ENCODE peak calls at places on chromosomes 16 and 17, in four cellular contexts. One of them, this sample, is unnamed.

GRCh38 chr16:56943761-56944375 is 11.9 kb downstream of the HERPUD1 start:
- DNase-seq in GM12891: no peak
- DNase-seq in erythroblast: no peak
- DNase-seq in HCT116: no peak
- DNase-seq in this sample: no peak

GRCh38 chr16:59330030-59330670 is 596.0 kb upstream of the GOT2 start:
- DNase-seq in GM12891: no peak
- DNase-seq in erythroblast: no peak
- DNase-seq in HCT116: no peak
- DNase-seq in this sample: no peak

GRCh38 chr17:18246880-18247612 is 11.5 kb downstream of the FLII start:
- DNase-seq in GM12891: peak
- DNase-seq in erythroblast: peak
- DNase-seq in HCT116: no peak
- DNase-seq in this sample: peak

GRCh38 chr16:10938321-10938720 is 3.9 kb downstream of the DEXI start:
- DNase-seq in GM12891: no peak
- DNase-seq in erythroblast: no peak
- DNase-seq in HCT116: no peak
- DNase-seq in this sample: no peak

GRCh38 chr17:46169913-46170312 is 23.3 kb downstream of the KANSL1 start:
- DNase-seq in GM12891: no peak
- DNase-seq in erythroblast: no peak
- DNase-seq in HCT116: no peak
- DNase-seq in this sample: no peak

GRCh38 chr16:72927199-72928088 is 120.5 kb downstream of the ZFHX3 start:
- DNase-seq in GM12891: no peak
- DNase-seq in erythroblast: no peak
- DNase-seq in HCT116: no peak
- DNase-seq in this sample: no peak

GRCh38 chr17:13273744-13274295 is 256.0 kb upstream of the ELAC2 start:
- DNase-seq in GM12891: no peak
- DNase-seq in erythroblast: no peak
- DNase-seq in HCT116: no peak
- DNase-seq in this sample: no peak

GRCh38 chr16:70746040-70746707 is 54.8 kb downstream of the VAC14 start:
- DNase-seq in GM12891: no peak
- DNase-seq in erythroblast: peak
- DNase-seq in HCT116: peak
- DNase-seq in this sample: peak

GRCh38 chr17:35973333-35974260 is 7.7 kb downstream of the CCL16 start:
- DNase-seq in GM12891: no peak
- DNase-seq in erythroblast: no peak
- DNase-seq in HCT116: no peak
- DNase-seq in this sample: no peak

GRCh38 chr17:9408381-9408780 is 167.2 kb downstream of the STX8 start:
- DNase-seq in GM12891: no peak
- DNase-seq in erythroblast: no peak
- DNase-seq in HCT116: no peak
- DNase-seq in this sample: no peak

GRCh38 chr17:11487469-11487868 is 110.8 kb upstream of the DNAH9 start:
- DNase-seq in GM12891: no peak
- DNase-seq in erythroblast: no peak
- DNase-seq in HCT116: no peak
- DNase-seq in this sample: no peak

GRCh38 chr17:2921443-2921842 is 125.2 kb downstream of the RAP1GAP2 start:
- DNase-seq in GM12891: no peak
- DNase-seq in erythroblast: no peak
- DNase-seq in HCT116: no peak
- DNase-seq in this sample: no peak

GRCh38 chr17:31002047-31002446 is 31.2 kb downstream of the RNF135 start:
- DNase-seq in GM12891: no peak
- DNase-seq in erythroblast: no peak
- DNase-seq in HCT116: no peak
- DNase-seq in this sample: no peak

GRCh38 chr16:50372611-50373344 is 4.0 kb upstream of the BRD7 start:
- DNase-seq in GM12891: no peak
- DNase-seq in erythroblast: no peak
- DNase-seq in HCT116: no peak
- DNase-seq in this sample: peak

GRCh38 chr16:1895949-1896675 is 22.1 kb downstream of the HS3ST6 start:
- DNase-seq in GM12891: no peak
- DNase-seq in erythroblast: no peak
- DNase-seq in HCT116: no peak
- DNase-seq in this sample: no peak

GRCh38 chr16:81220369-81220768 is 18.1 kb upstream of the BCO1 start:
- DNase-seq in GM12891: no peak
- DNase-seq in erythroblast: peak
- DNase-seq in HCT116: no peak
- DNase-seq in this sample: no peak

GRCh38 chr17:57422574-57423164 is 166.3 kb downstream of the MSI2 start:
- DNase-seq in GM12891: no peak
- DNase-seq in erythroblast: no peak
- DNase-seq in HCT116: peak
- DNase-seq in this sample: peak

GRCh38 chr16:66832661-66833305 is 2.0 kb upstream of the NAE1 start:
- DNase-seq in GM12891: no peak
- DNase-seq in erythroblast: no peak
- DNase-seq in HCT116: no peak
- DNase-seq in this sample: no peak

GRCh38 chr16:49701867-49702494 is 153.9 kb downstream of the ZNF423 start:
- DNase-seq in GM12891: no peak
- DNase-seq in erythroblast: no peak
- DNase-seq in HCT116: no peak
- DNase-seq in this sample: no peak

DNA sequence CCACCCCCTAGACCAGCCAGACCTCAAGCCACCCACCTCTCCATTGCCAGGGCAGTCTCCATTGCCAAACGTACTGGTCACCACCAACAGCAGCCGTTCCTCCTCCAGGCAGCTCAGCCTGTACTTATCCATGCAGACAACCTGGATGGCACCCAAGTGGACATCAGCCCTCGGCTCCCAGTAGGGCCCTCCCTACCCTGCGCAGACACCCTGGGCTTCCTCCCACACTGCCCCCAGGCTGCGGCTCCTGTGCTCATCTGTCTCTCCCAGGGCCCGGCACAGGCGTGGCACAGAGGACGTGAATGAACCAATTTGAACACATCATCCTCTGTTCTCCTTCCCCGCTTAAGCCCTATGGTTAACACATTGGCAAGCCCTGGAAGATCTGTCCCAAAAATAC is 29.5 kb downstream of the NOS2 start:
- DNase-seq in GM12891: no peak
- DNase-seq in erythroblast: no peak
- DNase-seq in HCT116: no peak
- DNase-seq in this sample: no peak
- TF ChIP-seq POLR2A in GM12891: no peak
- TF ChIP-seq POLR2A in erythroblast: no peak
- TF ChIP-seq POLR2A in HCT116: no peak
- TF ChIP-seq POLR2A in this sample: no peak

DNA sequence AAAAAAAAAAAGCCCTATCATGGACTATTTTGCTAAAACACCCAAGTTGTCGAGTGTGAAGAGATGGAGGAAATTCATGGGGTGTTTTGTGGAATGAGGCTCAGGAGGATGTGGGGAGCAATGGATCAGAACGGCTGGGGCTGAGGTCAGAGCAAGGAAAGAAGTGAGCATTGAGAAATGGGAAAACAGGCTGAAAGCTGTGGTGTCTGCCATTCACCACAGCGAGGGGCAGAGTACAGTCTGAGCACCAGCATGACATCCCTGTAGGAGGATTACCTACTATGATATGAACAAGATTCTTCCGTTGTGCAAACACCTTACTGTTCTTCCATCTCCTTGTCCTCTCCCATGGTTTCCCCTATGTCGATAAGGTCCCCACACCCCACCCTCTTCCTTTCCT is 193.1 kb downstream of the TMEM114 start:
- DNase-seq in GM12891: no peak
- DNase-seq in erythroblast: no peak
- DNase-seq in HCT116: no peak
- DNase-seq in this sample: no peak
- TF ChIP-seq POLR2A in GM12891: no peak
- TF ChIP-seq POLR2A in erythroblast: no peak
- TF ChIP-seq POLR2A in HCT116: no peak
- TF ChIP-seq POLR2A in this sample: no peak

DNA sequence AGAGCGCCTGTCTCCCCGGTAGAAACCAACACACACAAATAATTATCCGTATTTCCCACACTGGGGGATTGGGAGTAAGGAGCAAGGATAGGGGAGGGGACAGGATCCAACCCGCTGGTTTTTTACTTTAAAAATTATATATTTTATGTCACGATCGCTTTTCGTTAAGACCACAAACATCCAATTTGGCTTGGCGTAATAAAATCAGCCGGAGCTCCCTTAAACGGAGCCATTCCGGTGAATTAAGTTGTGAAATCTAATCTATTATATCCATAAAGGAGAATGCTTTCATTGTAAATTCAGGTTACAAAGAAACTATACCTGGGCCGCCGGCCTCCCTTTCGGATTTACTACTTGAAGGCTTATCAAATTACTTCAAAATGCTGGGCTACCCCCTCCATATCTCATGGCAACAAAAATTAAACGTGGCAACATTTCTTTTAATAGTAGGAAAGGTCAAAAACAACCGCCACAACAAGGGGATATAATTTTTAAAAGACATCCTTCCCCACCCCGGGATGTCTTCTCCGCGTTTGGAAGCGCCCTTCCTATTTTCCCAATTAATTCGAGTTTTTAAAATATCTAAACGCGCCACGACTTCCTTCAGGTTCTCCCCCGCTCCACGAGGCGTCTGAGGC is 47.1 kb upstream of the SLC38A10 start:
- DNase-seq in GM12891: no peak
- DNase-seq in erythroblast: no peak
- DNase-seq in HCT116: no peak
- DNase-seq in this sample: no peak
- TF ChIP-seq POLR2A in GM12891: no peak
- TF ChIP-seq POLR2A in erythroblast: no peak
- TF ChIP-seq POLR2A in HCT116: no peak
- TF ChIP-seq POLR2A in this sample: no peak

DNA sequence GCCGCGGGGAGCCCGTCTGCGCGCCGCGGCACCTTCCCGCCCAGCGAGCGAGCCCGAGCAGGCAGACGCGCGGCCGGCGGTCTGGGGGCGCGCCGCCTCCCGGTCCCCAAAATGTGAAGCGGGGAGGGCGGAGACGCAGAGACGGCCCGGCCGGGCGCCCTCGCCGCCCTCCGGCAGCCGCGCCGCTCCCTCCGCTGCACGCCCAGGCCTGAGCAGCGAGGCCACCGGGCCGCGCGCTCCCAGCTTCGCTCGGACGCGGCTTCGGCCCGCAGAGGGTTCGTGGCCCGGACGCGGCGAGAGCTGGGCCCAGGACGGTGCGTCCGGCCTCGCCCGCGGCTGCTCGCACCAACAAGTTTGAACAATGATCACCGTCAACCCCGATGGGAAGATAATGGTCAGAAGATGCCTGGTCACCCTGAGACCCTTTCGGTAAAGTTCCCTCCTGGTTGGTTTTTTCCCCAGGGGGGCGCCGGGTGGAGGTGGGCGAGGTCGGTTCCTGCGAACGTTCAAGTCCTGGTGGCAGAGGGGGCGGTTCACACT is 535 bp downstream of the MGAT5B start:
- DNase-seq in GM12891: no peak
- DNase-seq in erythroblast: peak
- DNase-seq in HCT116: no peak
- DNase-seq in this sample: no peak
- TF ChIP-seq POLR2A in GM12891: no peak
- TF ChIP-seq POLR2A in erythroblast: no peak
- TF ChIP-seq POLR2A in HCT116: no peak
- TF ChIP-seq POLR2A in this sample: no peak

DNA sequence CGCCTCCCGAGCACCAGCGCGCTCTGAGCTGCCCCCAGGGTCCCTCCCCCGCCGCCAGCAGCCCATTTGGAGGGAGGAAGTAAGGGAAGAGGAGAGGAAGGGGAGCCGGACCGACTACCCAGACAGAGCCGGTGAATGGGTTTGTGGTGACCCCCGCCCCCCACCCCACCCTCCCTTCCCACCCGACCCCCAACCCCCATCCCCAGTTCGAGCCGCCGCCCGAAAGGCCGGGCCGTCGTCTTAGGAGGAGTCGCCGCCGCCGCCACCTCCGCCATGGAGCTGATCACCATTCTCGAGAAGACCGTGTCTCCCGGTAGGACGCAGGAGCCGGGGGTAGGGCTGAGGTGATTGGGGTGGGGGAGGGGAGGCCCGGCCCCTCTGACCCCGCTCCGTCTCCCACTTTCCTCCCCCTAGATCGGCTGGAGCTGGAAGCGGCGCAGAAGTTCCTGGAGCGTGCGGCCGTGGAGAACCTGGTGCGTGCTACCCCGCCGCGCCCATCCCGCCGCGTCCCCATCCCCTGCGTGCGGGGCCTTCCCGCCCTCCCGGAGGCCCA is 329 bp downstream of the KPNB1 start:
- DNase-seq in GM12891: peak
- DNase-seq in erythroblast: no peak
- DNase-seq in HCT116: no peak
- DNase-seq in this sample: no peak
- TF ChIP-seq POLR2A in GM12891: peak
- TF ChIP-seq POLR2A in erythroblast: no peak
- TF ChIP-seq POLR2A in HCT116: no peak
- TF ChIP-seq POLR2A in this sample: peak

DNA sequence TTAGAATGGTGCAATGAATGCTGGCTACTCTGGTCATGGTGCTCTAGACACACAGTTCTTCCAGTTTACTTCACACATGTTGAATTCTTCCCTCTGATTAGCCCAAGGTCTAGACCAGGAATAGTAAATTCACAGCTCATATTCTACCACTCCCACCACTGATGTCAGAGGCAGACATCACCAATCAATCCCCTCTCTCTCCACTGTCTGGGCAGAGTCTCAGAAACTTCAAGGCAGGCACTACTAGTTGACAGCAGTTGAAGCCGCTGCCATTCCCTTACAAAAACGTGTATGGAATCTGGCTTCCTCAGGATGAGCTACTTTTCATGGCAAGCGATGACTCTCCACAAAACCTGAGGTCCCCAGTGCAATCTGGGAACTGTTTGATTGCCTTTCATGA is 89.8 kb downstream of the FOXL1 start:
- DNase-seq in GM12891: no peak
- DNase-seq in erythroblast: no peak
- DNase-seq in HCT116: peak
- DNase-seq in this sample: no peak
- TF ChIP-seq POLR2A in GM12891: no peak
- TF ChIP-seq POLR2A in erythroblast: no peak
- TF ChIP-seq POLR2A in HCT116: no peak
- TF ChIP-seq POLR2A in this sample: no peak

This sample was measured in H54.